ENCODE peak calls at places on chromosome 1, in four cellular contexts. One of them, this sample, is unnamed.

GRCh38 chr1:25763493-25763892 is 36.5 kb upstream of the SELENON start:
- DNase-seq in GM23338: no peak
- DNase-seq in esophagus muscularis mucosa: no peak
- DNase-seq in K562: no peak
- DNase-seq in this sample: no peak

GRCh38 chr1:171985639-171986038 is 144.3 kb downstream of the DNM3 start:
- DNase-seq in GM23338: peak; percentile 51
- DNase-seq in esophagus muscularis mucosa: no peak
- DNase-seq in K562: peak; percentile 62
- DNase-seq in this sample: no peak

GRCh38 chr1:228000836-228001563 is 5.8 kb upstream of the WNT3A start:
- DNase-seq in GM23338: no peak
- DNase-seq in esophagus muscularis mucosa: no peak
- DNase-seq in K562: no peak
- DNase-seq in this sample: peak; percentile 39

GRCh38 chr1:235853653-235854052 is 13.1 kb downstream of the LYST start:
- DNase-seq in GM23338: no peak
- DNase-seq in esophagus muscularis mucosa: no peak
- DNase-seq in K562: no peak
- DNase-seq in this sample: no peak

GRCh38 chr1:153699116-153699515 is 20.6 kb downstream of the NPR1 start:
- DNase-seq in GM23338: no peak
- DNase-seq in esophagus muscularis mucosa: no peak
- DNase-seq in K562: no peak
- DNase-seq in this sample: no peak

GRCh38 chr1:44037154-44037553 is 5.9 kb upstream of the SLC6A9 start:
- DNase-seq in GM23338: no peak
- DNase-seq in esophagus muscularis mucosa: no peak
- DNase-seq in K562: peak; percentile 67
- DNase-seq in this sample: no peak

GRCh38 chr1:10755977-10756521 is 40.4 kb downstream of the CASZ1 start:
- DNase-seq in GM23338: no peak
- DNase-seq in esophagus muscularis mucosa: no peak
- DNase-seq in K562: peak; percentile 34
- DNase-seq in this sample: peak; percentile 90

GRCh38 chr1:83761977-83762376 is 237.0 kb downstream of the TTLL7 start:
- DNase-seq in GM23338: no peak
- DNase-seq in esophagus muscularis mucosa: no peak
- DNase-seq in K562: no peak
- DNase-seq in this sample: no peak

GRCh38 chr1:50700226-50701020 is 259.6 kb downstream of the FAF1 start:
- DNase-seq in GM23338: peak; percentile 94
- DNase-seq in esophagus muscularis mucosa: no peak
- DNase-seq in K562: no peak
- DNase-seq in this sample: no peak

GRCh38 chr1:103525114-103525606 is 339 bp upstream of the RNPC3 start:
- DNase-seq in GM23338: peak; percentile 71
- DNase-seq in esophagus muscularis mucosa: no peak
- DNase-seq in K562: peak; percentile 77
- DNase-seq in this sample: peak; percentile 72

GRCh38 chr1:61083799-61084385 is 1.5 kb downstream of the NFIA start:
- DNase-seq in GM23338: peak; percentile 19
- DNase-seq in esophagus muscularis mucosa: no peak
- DNase-seq in K562: peak; percentile 47
- DNase-seq in this sample: no peak

GRCh38 chr1:85049735-85050166 is 1.5 kb upstream of the MCOLN3 start:
- DNase-seq in GM23338: peak; percentile 63
- DNase-seq in esophagus muscularis mucosa: no peak
- DNase-seq in K562: no peak
- DNase-seq in this sample: no peak

GRCh38 chr1:209758360-209758759 is 2.5 kb downstream of the TRAF3IP3 start:
- DNase-seq in GM23338: no peak
- DNase-seq in esophagus muscularis mucosa: no peak
- DNase-seq in K562: no peak
- DNase-seq in this sample: no peak

DNA sequence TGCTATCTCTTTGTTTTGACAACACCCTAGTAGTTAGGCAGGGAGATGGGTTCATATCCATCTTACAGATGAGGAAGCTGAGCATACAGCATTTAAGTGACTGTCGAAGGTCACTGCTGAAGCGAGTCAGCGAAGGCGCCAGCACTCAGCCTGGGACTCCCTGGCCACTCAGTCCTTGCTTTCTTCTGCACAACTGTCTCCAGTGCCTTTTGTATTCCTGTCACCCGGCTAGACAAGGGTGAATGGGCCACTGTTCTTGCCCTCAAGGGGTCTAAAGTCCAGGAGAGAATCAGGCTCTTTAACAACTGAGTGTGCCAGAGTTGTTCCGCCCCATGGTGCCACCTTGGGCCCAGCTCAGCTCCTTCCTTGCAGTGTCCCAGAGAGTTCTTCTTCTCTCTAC is 3.2 kb downstream of the ARHGEF10L start:
- DNase-seq in GM23338: no peak
- DNase-seq in esophagus muscularis mucosa: no peak
- DNase-seq in K562: no peak
- DNase-seq in this sample: no peak
- TF ChIP-seq POLR2AphosphoS5 in GM23338: no peak
- TF ChIP-seq POLR2AphosphoS5 in esophagus muscularis mucosa: no peak
- TF ChIP-seq POLR2AphosphoS5 in K562: no peak
- TF ChIP-seq POLR2AphosphoS5 in this sample: no peak

GRCh38 chr1:108560143-108560429 is 186 bp downstream of the EEIG2 start:
- DNase-seq in GM23338: no peak
- DNase-seq in esophagus muscularis mucosa: no peak
- DNase-seq in K562: no peak
- DNase-seq in this sample: no peak

GRCh38 chr1:108561145-108561458 is 1.2 kb downstream of the EEIG2 start:
- DNase-seq in GM23338: no peak
- DNase-seq in esophagus muscularis mucosa: no peak
- DNase-seq in K562: no peak
- DNase-seq in this sample: no peak

GRCh38 chr1:108563808-108564207 is 3.9 kb downstream of the EEIG2 start:
- DNase-seq in GM23338: no peak
- DNase-seq in esophagus muscularis mucosa: no peak
- DNase-seq in K562: no peak
- DNase-seq in this sample: no peak

GRCh38 chr1:108560430-108561144 is 687 bp downstream of the EEIG2 start:
- DNase-seq in GM23338: peak; percentile 80
- DNase-seq in esophagus muscularis mucosa: no peak
- DNase-seq in K562: peak; percentile 88
- DNase-seq in this sample: peak; percentile 89

GRCh38 chr1:108561731-108562326 is 1.9 kb downstream of the EEIG2 start:
- DNase-seq in GM23338: peak; percentile 90
- DNase-seq in esophagus muscularis mucosa: no peak
- DNase-seq in K562: peak; percentile 86
- DNase-seq in this sample: peak; percentile 96
- TF ChIP-seq POLR2AphosphoS5 in GM23338: no peak
- TF ChIP-seq POLR2AphosphoS5 in esophagus muscularis mucosa: no peak
- TF ChIP-seq POLR2AphosphoS5 in K562: no peak
- TF ChIP-seq POLR2AphosphoS5 in this sample: peak; percentile 63

DNA sequence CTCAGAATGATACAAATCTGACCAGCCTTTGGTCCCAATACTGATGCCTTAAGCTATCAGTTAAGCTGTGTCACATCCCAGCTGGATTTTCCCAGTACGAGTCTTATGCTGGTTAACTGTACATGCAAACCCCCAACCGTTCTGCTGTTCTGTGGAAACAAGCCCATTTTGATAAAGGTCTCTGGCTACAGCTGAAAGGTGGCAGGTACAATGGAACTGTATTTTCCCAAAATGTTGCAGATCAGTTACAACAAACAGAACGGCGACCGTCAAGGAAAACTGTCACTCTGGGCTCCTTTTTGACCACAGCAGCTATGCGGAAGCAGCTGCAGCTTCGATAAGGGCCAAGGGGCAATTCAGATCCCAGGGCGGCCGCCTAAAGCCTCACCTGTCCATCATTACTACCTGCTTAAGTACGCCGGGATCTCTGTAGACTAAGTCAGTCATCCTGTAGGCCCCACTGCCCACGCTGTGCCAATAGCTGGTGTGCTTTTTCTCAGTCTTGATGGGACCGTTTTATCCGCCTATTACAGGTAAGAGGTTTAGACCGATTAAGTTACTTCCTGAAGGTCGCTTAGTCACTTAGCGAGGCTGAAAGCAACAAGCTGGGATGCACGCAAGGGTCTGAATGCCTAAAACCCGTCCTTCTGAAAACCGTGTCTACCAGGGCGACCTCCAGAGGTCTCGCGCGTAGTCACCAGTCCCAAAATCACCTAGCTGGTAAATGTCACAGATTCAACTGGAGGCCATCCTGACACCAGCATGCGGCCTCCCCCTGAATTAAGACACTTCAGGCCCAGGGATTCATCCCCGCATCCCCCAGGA is 11.1 kb upstream of the RAB42 start:
- DNase-seq in GM23338: peak; percentile 34
- DNase-seq in esophagus muscularis mucosa: no peak
- DNase-seq in K562: peak; percentile 76
- DNase-seq in this sample: peak; percentile 79
- TF ChIP-seq POLR2AphosphoS5 in GM23338: peak; percentile 41
- TF ChIP-seq POLR2AphosphoS5 in esophagus muscularis mucosa: no peak
- TF ChIP-seq POLR2AphosphoS5 in K562: no peak
- TF ChIP-seq POLR2AphosphoS5 in this sample: no peak

DNA sequence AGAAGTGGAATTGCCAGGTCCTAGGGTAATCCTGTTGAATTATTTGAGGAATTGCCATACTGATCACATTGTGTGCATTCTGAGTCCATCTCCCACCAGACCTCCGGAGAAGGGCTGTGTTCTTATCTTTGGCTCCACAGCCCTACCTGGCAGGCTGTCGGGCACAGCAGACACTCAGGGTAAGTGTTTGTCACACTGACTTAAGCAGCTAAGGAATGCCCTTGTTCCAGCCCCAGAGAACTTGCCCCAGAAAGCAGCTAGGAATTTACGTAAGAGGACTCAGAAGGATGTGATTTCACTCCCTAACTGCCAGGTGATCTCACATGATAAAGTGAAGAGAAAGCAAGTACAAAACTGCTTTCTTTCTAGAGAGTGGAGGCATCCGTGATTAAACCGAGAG is 21.0 kb downstream of the VASH2 start:
- DNase-seq in GM23338: no peak
- DNase-seq in esophagus muscularis mucosa: no peak
- DNase-seq in K562: no peak
- DNase-seq in this sample: no peak
- TF ChIP-seq POLR2AphosphoS5 in GM23338: peak; percentile 30
- TF ChIP-seq POLR2AphosphoS5 in esophagus muscularis mucosa: no peak
- TF ChIP-seq POLR2AphosphoS5 in K562: no peak
- TF ChIP-seq POLR2AphosphoS5 in this sample: no peak

GRCh38 chr1:18955116-18955441 is 1.4 kb downstream of the IFFO2 start:
- DNase-seq in GM23338: no peak
- DNase-seq in esophagus muscularis mucosa: no peak
- DNase-seq in K562: no peak
- DNase-seq in this sample: no peak

GRCh38 chr1:18955442-18956188 is 861 bp downstream of the IFFO2 start:
- DNase-seq in GM23338: peak; percentile 84
- DNase-seq in esophagus muscularis mucosa: no peak
- DNase-seq in K562: peak; percentile 39
- DNase-seq in this sample: peak; percentile 92

GRCh38 chr1:18954270-18955071 is 2.0 kb downstream of the IFFO2 start:
- DNase-seq in GM23338: no peak
- DNase-seq in esophagus muscularis mucosa: no peak
- DNase-seq in K562: no peak
- DNase-seq in this sample: no peak

GRCh38 chr1:18951818-18952391 is 4.6 kb downstream of the IFFO2 start:
- DNase-seq in GM23338: no peak
- DNase-seq in esophagus muscularis mucosa: no peak
- DNase-seq in K562: no peak
- DNase-seq in this sample: no peak

DNA sequence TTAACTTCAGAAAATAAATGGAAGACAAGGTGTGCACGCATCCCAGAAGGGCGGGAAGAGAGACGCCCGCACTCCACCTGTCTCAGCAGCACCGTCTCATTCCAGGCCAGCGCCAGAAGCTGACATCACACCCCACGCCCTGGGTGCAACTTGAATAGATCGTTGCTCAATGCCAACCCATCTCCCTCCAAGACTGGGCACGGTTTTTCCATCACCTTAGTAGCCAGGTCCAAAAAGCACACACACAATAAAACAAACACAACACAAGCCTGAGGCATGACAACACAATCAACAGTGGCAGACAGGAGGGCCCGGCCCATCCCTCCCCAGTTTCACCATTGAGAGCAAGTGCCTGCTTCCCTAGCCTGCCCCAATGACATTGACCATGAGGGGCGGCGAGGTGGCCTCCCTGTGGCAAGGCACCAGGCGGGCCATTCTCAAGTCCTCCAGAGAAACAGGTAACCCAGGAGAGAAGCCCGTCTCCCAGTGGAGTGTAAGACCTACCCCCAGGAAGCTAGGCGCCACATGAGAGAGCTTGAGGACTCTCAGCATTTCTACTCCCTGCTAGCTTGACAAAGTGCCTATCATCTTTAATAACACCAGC is 2.7 kb downstream of the IFFO2 start:
- DNase-seq in GM23338: no peak
- DNase-seq in esophagus muscularis mucosa: no peak
- DNase-seq in K562: no peak
- DNase-seq in this sample: no peak
- TF ChIP-seq POLR2AphosphoS5 in GM23338: no peak
- TF ChIP-seq POLR2AphosphoS5 in esophagus muscularis mucosa: no peak
- TF ChIP-seq POLR2AphosphoS5 in K562: no peak
- TF ChIP-seq POLR2AphosphoS5 in this sample: no peak

DNA sequence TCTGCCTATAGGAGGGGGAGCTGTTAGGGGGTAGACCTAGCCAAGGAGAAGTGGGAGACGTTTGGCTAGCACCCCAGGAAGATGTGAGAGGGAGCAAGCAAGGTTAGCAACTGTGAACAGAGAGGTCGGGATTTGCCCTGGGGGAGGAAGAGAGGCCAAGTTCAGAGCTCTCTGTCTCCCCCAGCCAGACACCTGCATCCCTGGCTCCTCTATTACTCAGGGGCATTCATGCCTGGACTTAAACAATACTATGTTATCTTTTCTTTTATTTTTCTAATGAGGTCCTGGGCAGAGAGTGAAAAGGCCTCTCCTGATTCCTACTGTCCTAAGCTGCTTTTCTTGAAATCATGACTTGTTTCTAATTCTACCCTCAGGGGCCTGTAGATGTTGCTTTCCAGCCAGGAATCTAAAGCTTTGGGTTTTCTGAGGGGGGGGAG is 2.4 kb downstream of the BTG2 start:
- DNase-seq in GM23338: peak; percentile 77
- DNase-seq in esophagus muscularis mucosa: no peak
- DNase-seq in K562: no peak
- DNase-seq in this sample: no peak
- TF ChIP-seq POLR2AphosphoS5 in GM23338: no peak
- TF ChIP-seq POLR2AphosphoS5 in esophagus muscularis mucosa: no peak
- TF ChIP-seq POLR2AphosphoS5 in K562: peak; percentile 27
- TF ChIP-seq POLR2AphosphoS5 in this sample: no peak

DNA sequence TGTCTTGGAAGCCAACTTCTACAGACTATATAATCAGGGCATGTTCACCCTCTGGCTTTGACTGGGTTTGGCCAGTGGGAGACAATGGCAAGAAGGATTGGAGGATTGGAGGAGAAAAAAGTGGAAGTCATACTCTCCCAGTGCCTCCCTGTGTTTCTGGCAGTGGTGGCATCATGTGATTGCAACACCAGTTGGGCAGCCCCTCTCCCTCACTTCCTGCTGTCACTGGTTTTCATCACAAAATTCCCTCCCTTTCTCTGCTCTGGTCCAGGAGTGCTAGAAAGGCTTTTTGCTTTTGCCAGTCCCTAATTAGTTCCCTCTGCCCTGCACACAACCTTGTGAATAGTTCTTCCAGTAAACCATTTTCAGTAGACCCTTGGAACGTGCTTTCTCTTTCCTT is 3.7 kb upstream of the QSOX1 start:
- DNase-seq in GM23338: no peak
- DNase-seq in esophagus muscularis mucosa: no peak
- DNase-seq in K562: no peak
- DNase-seq in this sample: no peak
- TF ChIP-seq POLR2AphosphoS5 in GM23338: no peak
- TF ChIP-seq POLR2AphosphoS5 in esophagus muscularis mucosa: no peak
- TF ChIP-seq POLR2AphosphoS5 in K562: no peak
- TF ChIP-seq POLR2AphosphoS5 in this sample: no peak